ENCODE peak calls at places on chromosome 2, in four cellular contexts. V is NT2/D1, T is HFFc6, I is RPMI7951. H is an unnamed sample.

GRCh38 chr2:118850171-118850900 is 2.9 kb upstream of the EN1 start:
- DNase-seq in I (no peak), V (no peak), T (no peak), H (no peak)

GRCh38 chr2:42722328-42723190 is 41.4 kb downstream of the OXER1 start:
- DNase-seq in T (peak; percentile 84), V (peak; percentile 32), I (peak; percentile 69), H (peak; percentile 57)

GRCh38 chr2:68908392-68908970 is 37.3 kb upstream of the BMP10 start:
- DNase-seq in I (peak; percentile 91), T (peak; percentile 23), V (peak; percentile 23), H (peak; percentile 94)

GRCh38 chr2:177143444-177143843 is 69.2 kb upstream of the HNRNPA3 start:
- DNase-seq in I (peak; percentile 68), T (peak; percentile 75), V (no peak), H (no peak)

GRCh38 chr2:176931588-176932563 is 280.7 kb upstream of the HNRNPA3 start:
- DNase-seq in V (no peak), T (peak; percentile 11), I (peak; percentile 87), H (peak; percentile 16)

GRCh38 chr2:719734-720133 is 42.5 kb upstream of the TMEM18 start:
- DNase-seq in V (no peak), I (no peak), T (no peak), H (no peak)

GRCh38 chr2:46036929-46037328 is 260.3 kb upstream of the EPAS1 start:
- DNase-seq in T (no peak), V (no peak), I (peak; percentile 93), H (no peak)

GRCh38 chr2:238970553-238971081 is 122.7 kb downstream of the TWIST2 start:
- DNase-seq in V (peak; percentile 43), T (peak; percentile 43), I (peak; percentile 59), H (peak; percentile 9)